ENCODE peak calls at places on chromosomes 4 and X, in five cellular contexts. D is MM.1S, T is hepatocyte, H is neural progenitor cell, Y is PC-3. E is an unnamed sample.

GRCh38 chr4:26937136-26937535 is 76.5 kb downstream of the STIM2 start:
- DNase-seq in Y (no peak), T (no peak), H (no peak), D (no peak), E (no peak)

GRCh38 chrX:106894392-106894909 is 8.7 kb downstream of the RIPPLY1 start:
- DNase-seq in T (peak; percentile 79), H (peak; percentile 81), D (peak; percentile 69), Y (peak; percentile 82), E (peak; percentile 73)

GRCh38 chr4:173504181-173504503 is 25.9 kb downstream of the HAND2 start:
- DNase-seq in H (no peak), T (no peak), Y (peak; percentile 33), D (no peak), E (peak; percentile 28)

GRCh38 chr4:170089743-170090666 is at the start of gene AADAT:
- DNase-seq in H (peak; percentile 94), T (peak; percentile 91), Y (peak; percentile 69), D (peak; percentile 39), E (peak; percentile 95)

GRCh38 chr4:48913346-48913745 is 6.8 kb upstream of the OCIAD2 start:
- DNase-seq in T (no peak), D (no peak), Y (peak; percentile 84), H (no peak), E (no peak)

GRCh38 chr4:132565542-132565941 is 583.6 kb upstream of the PCDH10 start:
- DNase-seq in Y (no peak), H (no peak), D (no peak), T (no peak), E (no peak)

GRCh38 chrX:143340190-143340589 is 177.1 kb downstream of the SPANXN3 start:
- DNase-seq in T (no peak), D (no peak), Y (no peak), H (no peak), E (no peak)

GRCh38 chr4:103197765-103198110 is 405 bp downstream of the CENPE start:
- DNase-seq in Y (no peak), H (no peak), T (no peak), D (peak; percentile 10), E (no peak)

GRCh38 chrX:85590638-85591037 is 211.2 kb upstream of the POF1B start:
- DNase-seq in H (peak; percentile 9), D (no peak), T (no peak), Y (no peak), E (peak; percentile 55)

GRCh38 chrX:22136711-22137110 is 104.6 kb downstream of the PHEX start:
- DNase-seq in T (no peak), H (no peak), D (no peak), Y (no peak), E (no peak)

GRCh38 chrX:106608016-106608415 is 3.8 kb upstream of the RADX start:
- DNase-seq in H (peak; percentile 25), D (no peak), Y (no peak), T (no peak), E (peak; percentile 64)

GRCh38 chr4:147362868-147363440 is 117.9 kb upstream of the EDNRA start:
- DNase-seq in D (no peak), H (no peak), T (peak; percentile 66), Y (peak; percentile 43), E (no peak)

GRCh38 chrX:2441466-2441865 is 59.3 kb downstream of the DHRSX start:
- DNase-seq in H (no peak), D (no peak), T (no peak), Y (no peak), E (no peak)

GRCh38 chr4:44651425-44651824 is at the start of gene YIPF7:
- DNase-seq in T (no peak), D (no peak), Y (no peak), H (no peak), E (no peak)

GRCh38 chrX:143669395-143669794 is 33.5 kb upstream of the SLITRK4 start:
- DNase-seq in H (peak; percentile 2), T (peak; percentile 8), D (peak; percentile 11), Y (peak; percentile 53), E (peak; percentile 8)

GRCh38 chr4:16122784-16123183 is 39.0 kb upstream of the PROM1 start:
- DNase-seq in D (no peak), T (no peak), Y (no peak), H (no peak), E (no peak)

GRCh38 chr4:144350706-144351105 is 210.2 kb upstream of the GYPA start:
- DNase-seq in H (no peak), T (no peak), D (no peak), Y (peak; percentile 14), E (no peak)

GRCh38 chr4:74886490-74886889 is 46.4 kb upstream of the PARM1 start:
- DNase-seq in Y (no peak), D (no peak), H (no peak), T (peak; percentile 12), E (no peak)

GRCh38 chrX:7110821-7111276 is 36.7 kb upstream of the STS start:
- DNase-seq in Y (peak; percentile 52), H (no peak), D (peak; percentile 69), T (no peak), E (no peak)

GRCh38 chr4:48331577-48332340 is 9.6 kb upstream of the SLAIN2 start:
- DNase-seq in H (no peak), Y (peak; percentile 69), T (peak; percentile 40), D (no peak), E (no peak)

GRCh38 chr4:70197842-70198241 is 2.3 kb downstream of the ODAM start:
- DNase-seq in Y (no peak), D (no peak), H (peak; percentile 30), T (peak; percentile 38), E (peak; percentile 31)

GRCh38 chr4:17324431-17324830 is 187.5 kb downstream of the QDPR start:
- DNase-seq in Y (peak; percentile 43), H (peak; percentile 67), D (peak; percentile 63), T (peak; percentile 64), E (peak; percentile 81)

GRCh38 chr4:150308824-150309472 is 230.7 kb downstream of the DCLK2 start:
- DNase-seq in D (no peak), T (no peak), H (no peak), Y (peak; percentile 75), E (no peak)

GRCh38 chrX:100673397-100673953 is 29.5 kb downstream of the SRPX2 start:
- DNase-seq in Y (peak; percentile 34), T (no peak), H (no peak), D (no peak), E (no peak)

GRCh38 chrX:21800344-21800770 is 39.1 kb upstream of the MBTPS2 start:
- DNase-seq in Y (peak; percentile 67), H (no peak), D (no peak), T (no peak), E (no peak)

GRCh38 chrX:11967986-11968385 is 170.3 kb upstream of the FRMPD4 start:
- DNase-seq in H (no peak), T (no peak), Y (peak; percentile 58), D (no peak), E (no peak)

GRCh38 chrX:11968470-11968869 is 169.8 kb upstream of the FRMPD4 start:
- DNase-seq in D (no peak), Y (peak; percentile 81), H (no peak), T (peak; percentile 20), E (peak; percentile 17)

GRCh38 chrX:11965436-11965835 is 172.8 kb upstream of the FRMPD4 start:
- DNase-seq in T (no peak), Y (no peak), H (no peak), D (no peak), E (no peak)

GRCh38 chrX:11970935-11971334 is 167.3 kb upstream of the FRMPD4 start:
- DNase-seq in Y (peak; percentile 25), D (no peak), H (no peak), T (no peak), E (no peak)

GRCh38 chrX:11968991-11969390 is 169.3 kb upstream of the FRMPD4 start:
- DNase-seq in H (no peak), Y (peak; percentile 12), T (no peak), D (no peak), E (no peak)
- TF ChIP-seq EZH2phosphoT487 in H (no peak), Y (no peak), T (no peak), D (no peak), E (no peak)

DNA sequence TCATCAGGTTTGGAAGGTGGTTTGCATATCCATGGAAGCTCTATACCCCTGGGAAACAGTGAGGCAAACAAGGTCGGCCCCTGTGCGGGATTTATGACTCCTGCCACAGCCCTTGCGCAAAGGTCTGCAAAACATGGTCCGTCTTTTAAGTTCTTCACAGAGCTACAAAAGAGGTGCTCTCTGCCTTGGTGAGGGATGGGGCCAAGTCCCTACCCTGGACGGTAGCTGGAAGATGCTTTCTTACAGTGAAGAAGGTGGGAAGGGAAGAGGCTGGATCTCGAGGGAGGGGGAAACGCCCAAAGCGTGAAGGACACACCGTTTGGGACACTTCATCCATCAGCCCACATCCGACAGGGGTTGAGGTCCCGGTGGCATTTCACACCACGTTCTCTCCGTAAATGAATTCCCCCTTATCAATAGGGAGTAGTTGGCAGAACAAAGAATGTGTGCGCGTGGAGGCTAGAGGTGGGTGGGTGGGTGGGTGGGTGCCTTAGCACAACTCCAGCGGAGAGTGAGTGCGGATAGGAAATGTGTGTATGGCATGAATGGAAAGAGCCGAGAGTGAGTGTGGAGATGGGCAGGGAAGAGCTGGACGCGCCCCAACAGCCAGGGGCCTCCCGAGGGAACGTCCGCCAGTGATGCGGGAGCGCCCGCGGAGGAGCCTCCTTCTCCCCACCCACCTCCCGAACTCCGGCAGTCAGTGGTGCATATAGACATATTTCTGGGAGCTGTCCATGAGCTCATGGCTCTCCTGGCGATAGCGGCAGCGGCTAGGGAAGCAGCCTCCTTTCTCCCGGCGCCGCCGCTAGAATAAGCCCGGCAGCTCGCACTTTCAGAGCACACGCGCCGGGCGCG is 68.3 kb downstream of the LARP7 start:
- DNase-seq in H (peak; percentile 72), T (peak; percentile 74), Y (peak; percentile 32), D (no peak), E (peak; percentile 61)
- H3K27me3 ChIP-seq in H (no peaks in the 10 kb centered on the region), T (peaks cover 70% of the 10 kb centered on the region), Y (peaks cover 45% of the 10 kb centered on the region), D (peaks cover 10% of the 10 kb centered on the region), E (no peaks in the 10 kb centered on the region)

GRCh38 chr4:40303751-40304150 is 31.4 kb upstream of the CHRNA9 start:
- DNase-seq in D (no peak), Y (no peak), T (no peak), H (no peak), E (no peak)
- H3K4me1 ChIP-seq in D (peaks cover 75% of the 10 kb centered on the region), Y (no peaks in the 10 kb centered on the region), T (no peaks in the 10 kb centered on the region), H (peaks cover 12% of the 10 kb centered on the region), E (peaks cover 25% of the 10 kb centered on the region)

GRCh38 chrX:135086197-135086854 is 34.0 kb downstream of the ETDB start:
- DNase-seq in T (peak; percentile 80), H (peak; percentile 69), D (peak; percentile 83), Y (peak; percentile 84), E (peak; percentile 82)
- TF ChIP-seq EZH2phosphoT487 in T (no peak), H (no peak), D (no peak), Y (no peak), E (no peak)

GRCh38 chr4:139556735-139557505 is 901 bp upstream of the SETD7 start:
- DNase-seq in D (peak; percentile 81), T (peak; percentile 67), H (peak; percentile 66), Y (peak; percentile 42), E (peak; percentile 69)

GRCh38 chr4:139559095-139559490 is 3.1 kb upstream of the SETD7 start:
- DNase-seq in H (no peak), Y (no peak), T (no peak), D (no peak), E (no peak)

GRCh38 chr4:139557506-139558110 is 1.6 kb upstream of the SETD7 start:
- DNase-seq in T (no peak), Y (no peak), D (no peak), H (peak; percentile 34), E (peak; percentile 42)

GRCh38 chr4:139559692-139560091 is 3.7 kb upstream of the SETD7 start:
- DNase-seq in Y (no peak), H (no peak), T (no peak), D (no peak), E (no peak)

GRCh38 chr4:139558235-139559094 is 2.4 kb upstream of the SETD7 start:
- DNase-seq in T (no peak), D (no peak), Y (no peak), H (no peak), E (no peak)
- H3K27me3 ChIP-seq in T (peaks cover 9% of the 10 kb centered on the region), D (no peaks in the 10 kb centered on the region), Y (no peaks in the 10 kb centered on the region), H (peaks cover 70% of the 10 kb centered on the region), E (peaks cover 69% of the 10 kb centered on the region)